ENCODE peak calls at places on chromosomes 16 and 17, in six cellular contexts. Q is RWPE1; N is endothelial cell; H is AG09309; L is stimulated activated CD4-positive, alpha-beta T cell treated with anti-CD3 and anti-CD28 coated beads, Interleukin-2, amount 100 ng/mL, for 48 hours; W is NCI-H2081. U is an unnamed sample.

GRCh38 chr16:90077757-90078593 is 844 bp upstream of the PRDM7 start:
- DNase-seq in Q (no peak), N (no peak), H (no peak), L (no peak), W (peak; percentile 19), U (no peak)

GRCh38 chr16:11289202-11289601 is 8.1 kb upstream of the PRM1 start:
- DNase-seq in Q (no peak), N (no peak), H (no peak), L (no peak), W (no peak), U (no peak)

GRCh38 chr17:75030161-75030560 is 16.6 kb downstream of the ATP5PD start:
- DNase-seq in Q (no peak), N (no peak), H (no peak), L (no peak), W (no peak), U (no peak)

GRCh38 chr17:77428020-77428781 is 287.4 kb downstream of the SEC14L1 start:
- DNase-seq in Q (no peak), N (no peak), H (no peak), L (no peak), W (no peak), U (no peak)

GRCh38 chr17:32349503-32349853 is 479 bp upstream of the ZNF207 start:
- DNase-seq in Q (no peak), N (no peak), H (no peak), L (no peak), W (no peak), U (no peak)

GRCh38 chr17:77089118-77089477 is 51.7 kb upstream of the SEC14L1 start:
- DNase-seq in Q (no peak), N (no peak), H (no peak), L (no peak), W (no peak), U (no peak)

GRCh38 chr16:27463741-27464662 is 62.0 kb downstream of the IL21R start:
- DNase-seq in Q (no peak), N (no peak), H (no peak), L (no peak), W (no peak), U (no peak)

GRCh38 chr16:47236716-47237115 is 93.0 kb upstream of the NETO2 start:
- DNase-seq in Q (no peak), N (no peak), H (no peak), L (no peak), W (no peak), U (no peak)

GRCh38 chr17:45150911-45151809 is 2.9 kb downstream of the HEXIM1 start:
- DNase-seq in Q (no peak), N (no peak), H (no peak), L (no peak), W (no peak), U (no peak)

GRCh38 chr17:76597156-76598003 is 11.7 kb upstream of the ST6GALNAC2 start:
- DNase-seq in Q (peak; percentile 91), N (no peak), H (no peak), L (no peak), W (peak; percentile 61), U (peak; percentile 93)

GRCh38 chr17:41002814-41003213 is 3.1 kb upstream of the KRTAP3-2 start:
- DNase-seq in Q (peak; percentile 70), N (no peak), H (no peak), L (no peak), W (no peak), U (peak; percentile 50)

GRCh38 chr17:5788266-5788900 is 204.1 kb upstream of the NLRP1 start:
- DNase-seq in Q (peak; percentile 67), N (no peak), H (no peak), L (no peak), W (no peak), U (peak; percentile 32)

GRCh38 chr16:77359065-77359502 is 75.8 kb downstream of the ADAMTS18 start:
- DNase-seq in Q (no peak), N (no peak), H (no peak), L (no peak), W (peak; percentile 40), U (peak; percentile 52)

GRCh38 chr16:13961099-13961811 is 41.3 kb downstream of the ERCC4 start:
- DNase-seq in Q (no peak), N (no peak), H (no peak), L (no peak), W (no peak), U (peak; percentile 25)

U was measured in MCF 10A.